ENCODE peak calls at places on chromosomes 12 and 14, in eight cellular contexts. O, B, P, F, E, C, A and W are unnamed samples.

GRCh38 chr12:105343836-105344235 is 13.3 kb downstream of the C12orf75 start:
- ATAC-seq in O (no peak), B (no peak), P (no peak), F (no peak), E (peak), C (no peak), A (no peak), W (no peak)

GRCh38 chr12:52244615-52244994 is 11.6 kb downstream of the KRT7 start:
- ATAC-seq in O (no peak), B (no peak), P (peak), F (no peak), E (no peak), C (no peak), A (no peak), W (no peak)

GRCh38 chr12:2301531-2302461 is 249.0 kb downstream of the CACNA1C start:
- ATAC-seq in O (no peak), B (peak), P (no peak), F (no peak), E (no peak), C (no peak), A (peak), W (peak)

GRCh38 chr14:74085828-74086227 is 1.1 kb downstream of the LIN52 start:
- ATAC-seq in O (no peak), B (no peak), P (no peak), F (no peak), E (no peak), C (no peak), A (no peak), W (no peak)

GRCh38 chr14:102690509-102691286 is 86.6 kb upstream of the TRAF3 start:
- ATAC-seq in O (no peak), B (no peak), P (no peak), F (no peak), E (no peak), C (peak), A (no peak), W (no peak)

GRCh38 chr14:71206766-71207371 is 299.6 kb downstream of the PCNX1 start:
- ATAC-seq in O (no peak), B (peak), P (no peak), F (peak), E (no peak), C (peak), A (peak), W (peak)

GRCh38 chr12:104280703-104281458 is 22.7 kb upstream of the EID3 start:
- ATAC-seq in O (peak), B (no peak), P (no peak), F (peak), E (no peak), C (no peak), A (no peak), W (no peak)

GRCh38 chr14:99624971-99625370 is 20.0 kb upstream of the HHIPL1 start:
- ATAC-seq in O (no peak), B (no peak), P (no peak), F (no peak), E (peak), C (peak), A (no peak), W (no peak)

GRCh38 chr12:116054280-116054679 is 223.2 kb downstream of the MED13L start:
- ATAC-seq in O (no peak), B (no peak), P (no peak), F (no peak), E (no peak), C (no peak), A (no peak), W (no peak)

GRCh38 chr12:43306066-43306465 is 245.9 kb downstream of the ADAMTS20 start:
- ATAC-seq in O (peak), B (no peak), P (no peak), F (peak), E (no peak), C (no peak), A (no peak), W (peak)

GRCh38 chr12:83856803-83857202 is 1055.8 kb downstream of the SLC6A15 start:
- ATAC-seq in O (no peak), B (no peak), P (no peak), F (no peak), E (no peak), C (no peak), A (no peak), W (no peak)

GRCh38 chr14:52153939-52154338 is 85.1 kb upstream of the NID2 start:
- ATAC-seq in O (no peak), B (no peak), P (no peak), F (no peak), E (no peak), C (peak), A (no peak), W (no peak)

GRCh38 chr14:89730692-89731091 is 223.8 kb downstream of the EFCAB11 start:
- ATAC-seq in O (no peak), B (peak), P (no peak), F (peak), E (no peak), C (no peak), A (no peak), W (no peak)